ENCODE peak calls at places on chromosomes 13 and 19, in ten cellular contexts. D is stimulated activated CD8-positive, alpha-beta memory T cell treated with anti-CD3 and anti-CD28 coated beads, Interleukin-15, amount 100 ng/mL, for 24 hours; H is activated T-cell treated with anti-CD3 and anti-CD28 coated beads, Interleukin-2, amount 50 U/mL, for 48 hours; X is fibroblast of the aortic adventitia; B is LoVo; J is esophagus muscularis mucosa; C is left lung; I is germinal center; A is midbrain; G is stimulated activated naive B cell treated with anti-CD40 and anti-IgM and Interleukin-4, amounts not matched to agents 10 μg/mL and 1 μg/mL and 100 μg/mL, for 72 hours. O is an unnamed sample.
A peak's percentile ranks its signal among the peaks of the same experiment; 100 is the strongest.

GRCh38 chr19:1663854-1664253 is 11.4 kb upstream of the TCF3 start:
- DNase-seq in X (no peak), B (no peak), H (peak; percentile 55), G (peak; percentile 94), I (no peak), A (no peak), D (no peak), C (no peak), J (no peak), O (peak; percentile 69)

GRCh38 chr19:12783849-12784393 is 7.4 kb upstream of the JUNB start:
- DNase-seq in X (no peak), I (no peak), J (no peak), H (peak; percentile 61), A (no peak), D (no peak), B (no peak), C (peak; percentile 83), G (no peak), O (no peak)

GRCh38 chr19:38975214-38975860 is at the start of gene FBXO17:
- DNase-seq in X (peak; percentile 71), B (no peak), D (no peak), C (peak; percentile 40), G (no peak), A (peak; percentile 20), H (no peak), I (no peak), J (no peak), O (peak; percentile 38)

GRCh38 chr19:37304190-37304883 is 66.6 kb upstream of the ZNF527 start:
- DNase-seq in H (no peak), J (no peak), C (no peak), G (no peak), D (no peak), X (no peak), A (peak; percentile 29), B (no peak), I (no peak), O (no peak)

GRCh38 chr19:18783958-18784785 is 6.9 kb downstream of the COMP start:
- DNase-seq in X (no peak), B (no peak), G (no peak), H (no peak), J (no peak), D (no peak), A (no peak), I (no peak), C (no peak), O (no peak)

GRCh38 chr19:48713041-48713863 is 6.3 kb downstream of the MAMSTR start:
- DNase-seq in D (no peak), J (no peak), C (no peak), X (no peak), G (no peak), H (peak; percentile 35), I (peak; percentile 38), A (no peak), B (peak; percentile 24), O (no peak)

GRCh38 chr13:21675095-21676007 is 4.5 kb downstream of the FGF9 start:
- DNase-seq in H (peak; percentile 63), G (peak; percentile 4), X (no peak), C (peak; percentile 43), I (peak; percentile 18), J (no peak), B (peak; percentile 45), D (no peak), A (peak; percentile 14), O (peak; percentile 56)

GRCh38 chr19:11421607-11422098 is 2.5 kb upstream of the RGL3 start:
- DNase-seq in X (no peak), B (no peak), J (no peak), G (peak; percentile 59), D (no peak), H (peak; percentile 74), C (peak; percentile 69), A (no peak), I (peak; percentile 82), O (peak; percentile 89)

GRCh38 chr13:109454167-109454917 is 332.0 kb downstream of the IRS2 start:
- DNase-seq in J (peak; percentile 89), H (no peak), G (no peak), C (no peak), I (no peak), B (no peak), D (no peak), X (no peak), A (no peak), O (no peak)

GRCh38 chr19:19064098-19064722 is 416 bp downstream of the SLC25A42 start:
- DNase-seq in I (no peak), A (no peak), B (no peak), H (no peak), D (no peak), X (no peak), J (no peak), C (no peak), G (no peak), O (no peak)

GRCh38 chr13:59276436-59276835 is 887.3 kb downstream of the DIAPH3 start:
- DNase-seq in A (no peak), J (no peak), I (no peak), D (no peak), X (no peak), C (no peak), H (no peak), B (no peak), G (no peak), O (no peak)

GRCh38 chr19:4043410-4043809 is 23.3 kb downstream of the ZBTB7A start:
- DNase-seq in D (no peak), G (no peak), I (no peak), A (no peak), C (no peak), H (no peak), B (no peak), J (no peak), X (no peak), O (peak; percentile 39)

GRCh38 chr13:20128459-20128927 is 32.4 kb downstream of the GJA3 start:
- DNase-seq in A (no peak), B (peak; percentile 24), D (no peak), H (peak; percentile 34), G (no peak), I (no peak), C (no peak), X (no peak), J (no peak), O (no peak)

GRCh38 chr19:16822648-16823047 is 6.5 kb upstream of the SIN3B start:
- DNase-seq in D (no peak), G (no peak), H (no peak), X (no peak), A (no peak), J (no peak), C (no peak), I (no peak), B (no peak), O (no peak)

GRCh38 chr13:103403814-103404213 is 337.6 kb upstream of the SLC10A2 start:
- DNase-seq in B (no peak), C (no peak), X (no peak), A (no peak), H (no peak), D (no peak), G (no peak), J (no peak), I (no peak), O (no peak)

GRCh38 chr13:28609936-28610335 is 49.0 kb upstream of the POMP start:
- DNase-seq in A (no peak), I (no peak), C (no peak), H (no peak), X (peak; percentile 27), G (no peak), D (no peak), J (no peak), B (peak; percentile 31), O (no peak)

GRCh38 chr13:50809133-50810090 is 34.1 kb downstream of the DLEU7 start:
- DNase-seq in X (no peak), C (no peak), G (no peak), I (no peak), J (no peak), A (no peak), D (no peak), H (no peak), B (no peak), O (no peak)

GRCh38 chr19:46416077-46416709 is 2.8 kb upstream of the CCDC8 start:
- DNase-seq in H (peak; percentile 53), X (peak; percentile 79), G (no peak), J (no peak), A (peak; percentile 81), D (no peak), I (no peak), B (peak; percentile 45), C (peak; percentile 91), O (peak; percentile 66)

GRCh38 chr13:57631607-57632275 is at the start of gene PCDH17:
- DNase-seq in H (no peak), D (no peak), C (peak; percentile 40), X (peak; percentile 38), G (no peak), J (no peak), B (no peak), I (no peak), A (no peak), O (peak; percentile 34)

GRCh38 chr13:109715902-109716301 is 70.5 kb downstream of the IRS2 start:
- DNase-seq in H (no peak), D (no peak), X (no peak), A (no peak), B (no peak), I (no peak), C (peak; percentile 51), J (peak; percentile 80), G (no peak), O (no peak)

GRCh38 chr19:37654525-37654832 is 786 bp downstream of the ZFP30 start:
- DNase-seq in X (peak; percentile 35), D (no peak), B (no peak), C (no peak), H (no peak), J (no peak), A (peak; percentile 50), I (no peak), G (no peak), O (peak; percentile 57)

GRCh38 chr13:39268398-39268797 is 230.1 kb downstream of the NHLRC3 start:
- DNase-seq in C (no peak), G (no peak), I (no peak), D (no peak), X (no peak), H (no peak), J (no peak), A (no peak), B (no peak), O (no peak)

GRCh38 chr13:23007430-23007829 is 173.3 kb upstream of the SGCG start:
- DNase-seq in H (no peak), G (no peak), A (no peak), X (peak; percentile 8), D (no peak), B (no peak), J (no peak), C (no peak), I (no peak), O (no peak)

GRCh38 chr19:38034153-38034835 is 127.3 kb downstream of the SIPA1L3 start:
- DNase-seq in B (no peak), X (no peak), A (no peak), G (peak; percentile 43), C (no peak), H (no peak), J (no peak), I (peak; percentile 59), D (no peak), O (peak; percentile 42)

GRCh38 chr13:27523345-27524073 is 73.1 kb upstream of the MTIF3 start:
- DNase-seq in B (no peak), J (peak; percentile 66), I (no peak), A (no peak), H (no peak), C (no peak), D (no peak), X (no peak), G (no peak), O (no peak)

GRCh38 chr13:41655997-41656396 is 198.6 kb downstream of the RGCC start:
- DNase-seq in X (no peak), C (no peak), D (no peak), B (no peak), A (no peak), I (no peak), J (no peak), H (no peak), G (no peak), O (no peak)

GRCh38 chr13:22944378-22944777 is 236.4 kb upstream of the SGCG start:
- DNase-seq in G (no peak), B (no peak), A (no peak), J (peak; percentile 55), X (no peak), C (no peak), D (no peak), I (no peak), H (no peak), O (no peak)

GRCh38 chr13:54387607-54388006 is 1359.0 kb downstream of the OLFM4 start:
- DNase-seq in B (no peak), D (no peak), C (no peak), G (no peak), I (no peak), A (no peak), H (no peak), X (no peak), J (no peak), O (no peak)

O was measured in GM13977.